ENCODE peak calls at places on chromosome 4, in five cellular contexts. One of them, this sample, is unnamed.

GRCh38 chr4:62548108-62548524 is 1348.0 kb downstream of the ADGRL3 start:
- DNase-seq in foreskin keratinocyte: no peak
- DNase-seq in Peyer's patch: peak; percentile 78
- DNase-seq in pancreas: no peak
- DNase-seq in fibroblast of the aortic adventitia: peak; percentile 56
- DNase-seq in this sample: no peak

GRCh38 chr4:174714393-174715211 is 114.4 kb downstream of the GLRA3 start:
- DNase-seq in fibroblast of the aortic adventitia: peak; percentile 63
- DNase-seq in Peyer's patch: peak; percentile 56
- DNase-seq in pancreas: peak; percentile 15
- DNase-seq in foreskin keratinocyte: peak; percentile 16
- DNase-seq in this sample: no peak

GRCh38 chr4:106497271-106497670 is 128.7 kb upstream of the GIMD1 start:
- DNase-seq in foreskin keratinocyte: no peak
- DNase-seq in Peyer's patch: no peak
- DNase-seq in fibroblast of the aortic adventitia: peak; percentile 57
- DNase-seq in pancreas: no peak
- DNase-seq in this sample: no peak

GRCh38 chr4:19319607-19320006 is 932.1 kb upstream of the SLIT2 start:
- DNase-seq in Peyer's patch: no peak
- DNase-seq in pancreas: no peak
- DNase-seq in fibroblast of the aortic adventitia: no peak
- DNase-seq in foreskin keratinocyte: no peak
- DNase-seq in this sample: no peak

GRCh38 chr4:100240008-100240407 is 49.7 kb upstream of the DDIT4L start:
- DNase-seq in fibroblast of the aortic adventitia: peak; percentile 12
- DNase-seq in foreskin keratinocyte: no peak
- DNase-seq in Peyer's patch: no peak
- DNase-seq in pancreas: no peak
- DNase-seq in this sample: no peak

GRCh38 chr4:81442479-81443085 is 29.1 kb downstream of the RASGEF1B start:
- DNase-seq in pancreas: no peak
- DNase-seq in fibroblast of the aortic adventitia: no peak
- DNase-seq in foreskin keratinocyte: no peak
- DNase-seq in Peyer's patch: no peak
- DNase-seq in this sample: no peak

GRCh38 chr4:68250151-68250930 is 4.8 kb upstream of the TMPRSS11B start:
- DNase-seq in foreskin keratinocyte: no peak
- DNase-seq in Peyer's patch: no peak
- DNase-seq in fibroblast of the aortic adventitia: no peak
- DNase-seq in pancreas: no peak
- DNase-seq in this sample: no peak

GRCh38 chr4:56668267-56668666 is 12.8 kb downstream of the HOPX start:
- DNase-seq in fibroblast of the aortic adventitia: no peak
- DNase-seq in pancreas: no peak
- DNase-seq in Peyer's patch: no peak
- DNase-seq in foreskin keratinocyte: no peak
- DNase-seq in this sample: no peak

GRCh38 chr4:72391281-72391680 is 177.7 kb downstream of the ADAMTS3 start:
- DNase-seq in Peyer's patch: no peak
- DNase-seq in pancreas: no peak
- DNase-seq in fibroblast of the aortic adventitia: peak; percentile 60
- DNase-seq in foreskin keratinocyte: no peak
- DNase-seq in this sample: no peak

GRCh38 chr4:56134272-56134671 is 185.5 kb downstream of the CEP135 start:
- DNase-seq in foreskin keratinocyte: no peak
- DNase-seq in fibroblast of the aortic adventitia: peak; percentile 91
- DNase-seq in pancreas: no peak
- DNase-seq in Peyer's patch: no peak
- DNase-seq in this sample: no peak

GRCh38 chr4:57071340-57071739 is 38.8 kb downstream of the IGFBP7 start:
- DNase-seq in Peyer's patch: no peak
- DNase-seq in foreskin keratinocyte: no peak
- DNase-seq in pancreas: no peak
- DNase-seq in fibroblast of the aortic adventitia: peak; percentile 73
- DNase-seq in this sample: no peak

GRCh38 chr4:38141808-38142500 is 181.8 kb downstream of the PTTG2 start:
- DNase-seq in fibroblast of the aortic adventitia: peak; percentile 88
- DNase-seq in pancreas: no peak
- DNase-seq in Peyer's patch: no peak
- DNase-seq in foreskin keratinocyte: no peak
- DNase-seq in this sample: no peak

GRCh38 chr4:4555916-4556315 is 14.1 kb upstream of the STX18 start:
- DNase-seq in foreskin keratinocyte: no peak
- DNase-seq in pancreas: no peak
- DNase-seq in Peyer's patch: no peak
- DNase-seq in fibroblast of the aortic adventitia: peak; percentile 92
- DNase-seq in this sample: no peak

GRCh38 chr4:88411491-88412101 is 32.9 kb downstream of the HERC6 start:
- DNase-seq in fibroblast of the aortic adventitia: no peak
- DNase-seq in Peyer's patch: no peak
- DNase-seq in foreskin keratinocyte: no peak
- DNase-seq in pancreas: no peak
- DNase-seq in this sample: no peak

GRCh38 chr4:44651425-44651824 is at the start of gene YIPF7:
- DNase-seq in foreskin keratinocyte: no peak
- DNase-seq in pancreas: no peak
- DNase-seq in Peyer's patch: no peak
- DNase-seq in fibroblast of the aortic adventitia: no peak
- DNase-seq in this sample: no peak

GRCh38 chr4:41125558-41126311 is 88.6 kb downstream of the APBB2 start:
- DNase-seq in Peyer's patch: no peak
- DNase-seq in foreskin keratinocyte: no peak
- DNase-seq in fibroblast of the aortic adventitia: no peak
- DNase-seq in pancreas: no peak
- DNase-seq in this sample: no peak

GRCh38 chr4:184474261-184475095 is at the start of gene IRF2:
- DNase-seq in fibroblast of the aortic adventitia: peak; percentile 97
- DNase-seq in pancreas: peak; percentile 99
- DNase-seq in Peyer's patch: peak; percentile 99
- DNase-seq in foreskin keratinocyte: peak; percentile 90
- DNase-seq in this sample: peak; percentile 99
- TF ChIP-seq CTCF in fibroblast of the aortic adventitia: no peak
- TF ChIP-seq CTCF in pancreas: no peak
- TF ChIP-seq CTCF in Peyer's patch: peak; percentile 23
- TF ChIP-seq CTCF in foreskin keratinocyte: peak; percentile 27
- TF ChIP-seq CTCF in this sample: peak; percentile 29

GRCh38 chr4:48947731-48948130 is 38.3 kb upstream of the CWH43 start:
- DNase-seq in pancreas: no peak
- DNase-seq in foreskin keratinocyte: no peak
- DNase-seq in fibroblast of the aortic adventitia: no peak
- DNase-seq in Peyer's patch: no peak
- DNase-seq in this sample: no peak
- TF ChIP-seq CTCF in pancreas: no peak
- TF ChIP-seq CTCF in foreskin keratinocyte: peak; percentile 53
- TF ChIP-seq CTCF in fibroblast of the aortic adventitia: no peak
- TF ChIP-seq CTCF in Peyer's patch: no peak
- TF ChIP-seq CTCF in this sample: no peak

DNA sequence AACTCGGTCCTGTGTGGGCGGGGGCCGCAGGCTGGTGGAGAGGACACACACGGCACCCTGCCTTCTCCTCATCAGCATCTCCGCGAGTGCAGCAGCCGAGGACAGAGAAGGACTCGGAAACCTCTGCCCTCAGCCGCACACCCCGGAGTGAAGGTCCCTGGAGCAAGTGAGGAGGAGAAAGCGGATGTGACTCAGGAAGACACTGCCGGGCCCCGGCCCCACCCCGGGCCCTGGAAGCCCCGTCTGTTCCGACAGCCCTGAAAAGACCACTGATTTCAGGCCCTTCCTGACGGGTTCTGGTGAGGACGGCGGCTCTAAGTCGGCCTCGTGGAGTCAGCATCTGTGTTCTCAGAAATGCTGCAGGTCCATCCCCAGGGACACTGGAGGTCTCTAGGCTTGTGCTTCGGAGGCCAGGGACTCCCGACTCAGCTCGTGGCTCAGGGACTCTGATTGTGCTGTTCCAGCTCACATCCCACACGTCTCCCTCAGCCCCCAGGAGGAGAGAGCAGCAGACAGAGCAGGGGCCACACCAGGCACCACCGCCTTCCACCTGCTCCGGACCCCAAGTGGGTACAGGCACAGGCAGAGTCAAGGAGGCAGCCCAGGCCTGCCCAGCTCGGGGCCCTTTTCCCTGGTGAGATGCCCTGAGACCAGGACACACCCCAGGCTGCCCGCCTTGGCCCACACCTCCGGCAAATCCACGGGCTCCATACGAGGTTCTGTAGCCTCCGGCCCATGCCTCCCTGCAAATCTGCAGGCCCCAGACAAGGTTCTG is 134.5 kb upstream of the NKX1-1 start:
- DNase-seq in Peyer's patch: no peak
- DNase-seq in fibroblast of the aortic adventitia: no peak
- DNase-seq in pancreas: no peak
- DNase-seq in foreskin keratinocyte: no peak
- DNase-seq in this sample: no peak
- TF ChIP-seq CTCF in Peyer's patch: no peak
- TF ChIP-seq CTCF in fibroblast of the aortic adventitia: no peak
- TF ChIP-seq CTCF in pancreas: no peak
- TF ChIP-seq CTCF in foreskin keratinocyte: no peak
- TF ChIP-seq CTCF in this sample: no peak

GRCh38 chr4:23368081-23368697 is 521.7 kb downstream of the PPARGC1A start:
- DNase-seq in Peyer's patch: no peak
- DNase-seq in foreskin keratinocyte: no peak
- DNase-seq in pancreas: no peak
- DNase-seq in fibroblast of the aortic adventitia: no peak
- DNase-seq in this sample: no peak
- TF ChIP-seq CTCF in Peyer's patch: peak; percentile 29
- TF ChIP-seq CTCF in foreskin keratinocyte: peak; percentile 32
- TF ChIP-seq CTCF in pancreas: no peak
- TF ChIP-seq CTCF in fibroblast of the aortic adventitia: peak; percentile 10
- TF ChIP-seq CTCF in this sample: no peak

GRCh38 chr4:141307241-141307689 is 86.6 kb downstream of the ZNF330 start:
- DNase-seq in foreskin keratinocyte: peak; percentile 18
- DNase-seq in Peyer's patch: peak; percentile 84
- DNase-seq in pancreas: peak; percentile 25
- DNase-seq in fibroblast of the aortic adventitia: peak; percentile 71
- DNase-seq in this sample: peak; percentile 82
- TF ChIP-seq CTCF in foreskin keratinocyte: peak; percentile 79
- TF ChIP-seq CTCF in Peyer's patch: peak; percentile 74
- TF ChIP-seq CTCF in pancreas: peak; percentile 65
- TF ChIP-seq CTCF in fibroblast of the aortic adventitia: peak; percentile 90
- TF ChIP-seq CTCF in this sample: peak; percentile 35

DNA sequence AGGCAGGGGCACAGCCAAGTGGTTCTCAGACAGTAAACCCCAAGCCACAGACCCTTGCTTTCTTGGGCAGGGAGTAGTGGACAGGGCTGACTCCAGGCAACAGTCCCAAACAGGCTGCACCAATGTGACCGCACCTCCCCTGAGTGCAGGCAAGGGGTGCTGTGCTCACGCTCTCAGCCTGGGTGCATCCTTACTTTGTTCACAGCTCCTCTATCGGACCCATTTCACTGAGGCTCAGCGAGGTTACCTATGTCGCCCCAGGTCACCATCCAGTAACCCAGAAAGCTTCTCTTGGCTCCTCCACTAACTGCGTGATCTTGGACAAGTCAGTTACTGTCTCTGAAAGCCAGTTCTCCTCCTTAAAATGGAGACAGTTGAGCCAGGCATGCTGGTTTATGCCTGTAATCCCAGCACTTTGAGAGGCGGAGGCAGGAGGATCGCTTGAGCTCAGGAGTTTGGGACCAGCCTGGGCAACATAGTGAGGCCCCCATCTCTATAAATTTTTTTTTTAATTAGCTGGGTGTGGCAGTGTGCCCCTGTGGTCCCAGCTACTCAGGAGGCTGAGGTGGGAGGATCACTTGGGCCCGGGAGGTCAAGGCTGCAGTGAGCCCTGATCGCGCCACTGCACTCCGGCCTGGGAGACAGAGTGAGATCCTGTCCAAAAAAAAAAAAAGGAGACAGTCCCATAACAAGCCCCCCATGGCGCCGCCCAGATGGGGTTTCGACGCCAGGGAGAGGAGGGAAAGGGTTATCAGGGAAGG is 823 bp upstream of the MAN2B2 start:
- DNase-seq in Peyer's patch: no peak
- DNase-seq in fibroblast of the aortic adventitia: no peak
- DNase-seq in foreskin keratinocyte: no peak
- DNase-seq in pancreas: no peak
- DNase-seq in this sample: no peak
- TF ChIP-seq CTCF in Peyer's patch: no peak
- TF ChIP-seq CTCF in fibroblast of the aortic adventitia: no peak
- TF ChIP-seq CTCF in foreskin keratinocyte: no peak
- TF ChIP-seq CTCF in pancreas: no peak
- TF ChIP-seq CTCF in this sample: no peak

GRCh38 chr4:86038037-86038436 is 321.8 kb downstream of the MAPK10 start:
- DNase-seq in Peyer's patch: no peak
- DNase-seq in foreskin keratinocyte: no peak
- DNase-seq in pancreas: no peak
- DNase-seq in fibroblast of the aortic adventitia: no peak
- DNase-seq in this sample: no peak

GRCh38 chr4:86044593-86044985 is 315.3 kb downstream of the MAPK10 start:
- DNase-seq in foreskin keratinocyte: no peak
- DNase-seq in pancreas: no peak
- DNase-seq in Peyer's patch: no peak
- DNase-seq in fibroblast of the aortic adventitia: no peak
- DNase-seq in this sample: no peak

GRCh38 chr4:86048426-86048825 is 311.4 kb downstream of the MAPK10 start:
- DNase-seq in foreskin keratinocyte: peak; percentile 46
- DNase-seq in Peyer's patch: no peak
- DNase-seq in pancreas: no peak
- DNase-seq in fibroblast of the aortic adventitia: peak; percentile 30
- DNase-seq in this sample: no peak

DNA sequence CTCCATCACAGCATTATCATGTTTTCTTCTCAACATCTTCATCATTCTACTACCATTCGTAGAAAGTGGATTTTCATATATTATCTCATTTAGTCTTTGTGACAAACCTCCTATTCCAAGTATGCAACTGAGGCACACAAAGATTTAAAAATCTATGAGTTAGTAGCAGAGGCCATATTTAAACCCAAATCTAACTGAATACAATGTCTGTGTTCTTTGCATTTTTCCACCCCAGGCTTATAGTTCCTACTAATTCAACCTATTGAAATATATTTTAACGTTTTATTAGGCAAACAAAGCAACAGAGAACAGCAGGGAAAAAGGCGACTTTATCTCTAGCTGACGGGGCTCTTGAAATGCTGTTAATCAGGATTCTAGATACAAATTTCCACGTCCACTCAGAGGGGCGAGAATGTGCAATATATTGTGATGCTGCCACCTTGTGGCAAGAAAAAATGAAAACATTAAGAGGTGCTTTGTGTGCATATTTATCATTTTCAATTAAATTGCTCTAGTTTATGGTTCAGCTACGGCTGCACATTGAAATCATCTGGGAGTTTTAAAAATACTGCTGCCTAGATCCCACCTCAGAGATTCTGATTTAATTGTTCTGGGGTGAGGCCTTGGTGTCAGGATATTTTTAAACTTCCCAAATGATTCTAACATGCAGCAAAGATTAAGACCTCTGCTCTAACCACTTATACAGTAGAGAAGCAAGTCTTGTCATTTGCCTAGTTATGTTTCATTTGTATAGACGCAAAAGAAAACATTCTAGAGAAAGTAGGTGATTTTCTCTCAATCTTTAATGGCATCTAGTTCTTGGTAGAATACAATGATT is 315.9 kb downstream of the MAPK10 start:
- DNase-seq in fibroblast of the aortic adventitia: peak; percentile 81
- DNase-seq in Peyer's patch: peak; percentile 56
- DNase-seq in pancreas: peak; percentile 23
- DNase-seq in foreskin keratinocyte: no peak
- DNase-seq in this sample: no peak
- TF ChIP-seq CTCF in fibroblast of the aortic adventitia: peak; percentile 55
- TF ChIP-seq CTCF in Peyer's patch: peak; percentile 60
- TF ChIP-seq CTCF in pancreas: peak; percentile 39
- TF ChIP-seq CTCF in foreskin keratinocyte: peak; percentile 80
- TF ChIP-seq CTCF in this sample: peak; percentile 64

This sample was measured in spleen.